ENCODE peak calls at places on chromosomes 7 and 10, in ten cellular contexts. A is AG04450; K is stimulated activated CD8-positive, alpha-beta memory T cell treated with anti-CD3 and anti-CD28 coated beads, Interleukin-12 subunit alpha, Interleukin-12 subunit beta, amount 100 ng/mL, for 4 hours; Y is stimulated activated naive CD4-positive, alpha-beta T cell; Q is tibial artery; V is dermis blood vessel endothelial cell; O is NCI-H1930; D is H1; J is WTC11; M is ELF-1. R is an unnamed sample.

GRCh38 chr10:76675951-76676587 is 961.5 kb downstream of the KCNMA1 start:
- DNase-seq in O (no peak), A (no peak), Q (peak; percentile 93), K (no peak), J (no peak), M (no peak), D (no peak), V (no peak), Y (no peak), R (no peak)

GRCh38 chr10:43237631-43238446 is 29.0 kb downstream of the RASGEF1A start:
- DNase-seq in K (no peak), M (no peak), V (no peak), D (no peak), Q (peak; percentile 51), O (no peak), J (peak; percentile 5), A (no peak), Y (no peak), R (no peak)

GRCh38 chr10:123408660-123409059 is 254.5 kb downstream of the BUB3 start:
- DNase-seq in K (no peak), Q (no peak), V (no peak), A (no peak), Y (no peak), D (no peak), O (no peak), J (no peak), M (no peak), R (no peak)

GRCh38 chr10:98170249-98171117 is 36.0 kb downstream of the R3HCC1L start:
- DNase-seq in M (peak; percentile 82), O (no peak), J (peak; percentile 71), V (peak; percentile 80), Y (no peak), Q (no peak), K (no peak), D (peak; percentile 66), A (peak; percentile 20), R (peak; percentile 65)

GRCh38 chr10:48819806-48820205 is 119.8 kb downstream of the LRRC18 start:
- DNase-seq in M (no peak), Y (no peak), D (no peak), O (no peak), A (no peak), K (no peak), V (no peak), Q (no peak), J (no peak), R (no peak)

GRCh38 chr10:112218960-112219359 is 35.4 kb upstream of the GPAM start:
- DNase-seq in J (no peak), Q (no peak), V (no peak), O (no peak), Y (no peak), K (no peak), A (no peak), M (no peak), D (no peak), R (no peak)

GRCh38 chr7:124765401-124766352 is at the start of gene GPR37:
- DNase-seq in Q (peak; percentile 67), D (peak; percentile 85), M (peak; percentile 93), J (peak; percentile 85), Y (no peak), V (peak; percentile 58), A (peak; percentile 78), O (peak; percentile 84), K (no peak), R (peak; percentile 35)

GRCh38 chr7:25517906-25518305 is 289.6 kb upstream of the NPVF start:
- DNase-seq in M (peak; percentile 6), V (no peak), K (no peak), A (no peak), J (no peak), Y (no peak), O (no peak), Q (no peak), D (no peak), R (no peak)

GRCh38 chr10:103859161-103860141 is 4.1 kb upstream of the SH3PXD2A start:
- DNase-seq in A (no peak), J (peak; percentile 71), D (peak; percentile 84), V (peak; percentile 82), Y (peak; percentile 36), Q (peak; percentile 73), M (peak; percentile 90), K (no peak), O (no peak), R (no peak)

GRCh38 chr7:122257056-122257455 is 47.5 kb downstream of the FEZF1 start:
- DNase-seq in K (no peak), O (no peak), J (no peak), A (no peak), V (no peak), M (no peak), Y (no peak), D (no peak), Q (no peak), R (no peak)

GRCh38 chr7:140403878-140404564 is at the start of gene RAB19:
- DNase-seq in A (no peak), V (peak; percentile 12), D (peak; percentile 78), O (no peak), Q (no peak), K (peak; percentile 27), Y (peak; percentile 41), J (peak; percentile 82), M (peak; percentile 90), R (peak; percentile 69)

GRCh38 chr10:110612073-110612472 is 32.1 kb upstream of the RBM20 start:
- DNase-seq in K (no peak), V (no peak), O (no peak), Q (no peak), J (no peak), A (no peak), M (no peak), Y (no peak), D (no peak), R (no peak)

GRCh38 chr7:125892434-125892833 is 962.8 kb upstream of the POT1 start:
- DNase-seq in Q (no peak), A (no peak), D (no peak), M (no peak), O (no peak), J (no peak), V (no peak), Y (no peak), K (no peak), R (no peak)

GRCh38 chr10:15824498-15824897 is 35.8 kb downstream of the MINDY3 start:
- DNase-seq in V (peak; percentile 53), Y (no peak), Q (no peak), D (no peak), O (no peak), K (no peak), J (no peak), M (no peak), A (no peak), R (no peak)

GRCh38 chr10:24969732-24970330 is 17.4 kb upstream of the PRTFDC1 start:
- DNase-seq in J (no peak), A (no peak), M (no peak), K (no peak), V (no peak), D (no peak), O (no peak), Y (no peak), Q (no peak), R (no peak)

GRCh38 chr10:98038333-98038732 is 7.9 kb upstream of the CRTAC1 start:
- DNase-seq in Q (no peak), K (no peak), M (peak; percentile 73), V (no peak), D (peak; percentile 70), J (peak; percentile 74), Y (no peak), A (no peak), O (no peak), R (no peak)

GRCh38 chr7:32871624-32872371 is 19.8 kb downstream of the KBTBD2 start:
- DNase-seq in Y (no peak), A (no peak), O (no peak), Q (no peak), K (no peak), J (no peak), M (no peak), D (no peak), V (no peak), R (no peak)

GRCh38 chr7:155850730-155851678 is 38.7 kb upstream of the SHH start:
- DNase-seq in A (no peak), V (no peak), K (no peak), O (no peak), M (no peak), D (no peak), Q (no peak), J (no peak), Y (no peak), R (no peak)

GRCh38 chr10:89001024-89001423 is 10.4 kb downstream of the FAS start:
- DNase-seq in M (no peak), J (no peak), Y (no peak), V (no peak), Q (no peak), A (no peak), K (no peak), D (no peak), O (no peak), R (no peak)

GRCh38 chr7:55069271-55069792 is 50.5 kb downstream of the EGFR start:
- DNase-seq in V (no peak), J (no peak), A (no peak), D (no peak), K (no peak), O (no peak), Y (no peak), Q (no peak), M (no peak), R (no peak)

GRCh38 chr7:113996405-113996804 is 77.6 kb upstream of the PPP1R3A start:
- DNase-seq in K (no peak), O (no peak), A (no peak), M (no peak), J (no peak), Y (no peak), D (no peak), V (no peak), Q (no peak), R (no peak)

GRCh38 chr7:120360918-120361317 is 87.9 kb downstream of the KCND2 start:
- DNase-seq in A (no peak), Q (no peak), O (no peak), J (no peak), V (no peak), M (no peak), D (no peak), Y (no peak), K (no peak), R (no peak)